ENCODE peak calls at places on chromosome 21, in nine cellular contexts. L is iPS-NIHi11; P is pancreas; R is effector CD8-positive, alpha-beta T cell; S is sciatic nerve; Y is activated CD4-positive, CD25-positive, alpha-beta regulatory T cell treated with anti-CD3 and anti-CD28 coated beads, Interleukin-2, amount 50 U/mL, for 72 hours; K is small intestine; A is iris pigment epithelial cell; Z is Caki2. T is an unnamed sample.

GRCh38 chr21:43928230-43928607 is 63.2 kb downstream of the AGPAT3 start:
- DNase-seq in Y (no peak), K (no peak), L (no peak), Z (no peak), R (no peak), S (no peak), A (no peak), P (no peak), T (no peak)

GRCh38 chr21:22791986-22792560 is 1793.9 kb downstream of the NCAM2 start:
- DNase-seq in Z (peak; percentile 16), K (peak; percentile 43), Y (no peak), S (no peak), L (peak; percentile 23), P (no peak), A (peak; percentile 39), R (no peak), T (peak; percentile 9)

GRCh38 chr21:31449912-31450535 is 106.0 kb upstream of the TIAM1 start:
- DNase-seq in L (no peak), Z (no peak), A (no peak), P (no peak), R (no peak), S (no peak), Y (no peak), K (no peak), T (no peak)

GRCh38 chr21:46253610-46254124 is 25.1 kb upstream of the LSS start:
- DNase-seq in Y (no peak), L (no peak), P (no peak), S (no peak), K (peak; percentile 24), Z (no peak), R (no peak), A (peak; percentile 22), T (no peak)

GRCh38 chr21:46304955-46305354 is 18.7 kb downstream of the C21orf58 start:
- DNase-seq in P (no peak), A (no peak), K (peak; percentile 27), L (no peak), Y (no peak), R (no peak), S (no peak), Z (no peak), T (no peak)

GRCh38 chr21:26850116-26850643 is 5.0 kb upstream of the ADAMTS1 start:
- DNase-seq in K (peak; percentile 33), L (no peak), S (no peak), P (no peak), Z (peak; percentile 57), A (peak; percentile 50), Y (no peak), R (no peak), T (peak; percentile 64)

GRCh38 chr21:44454747-44455523 is at the start of gene LRRC3:
- DNase-seq in K (peak; percentile 80), L (peak; percentile 98), Z (no peak), S (peak; percentile 92), Y (peak; percentile 80), A (peak; percentile 81), P (peak; percentile 81), R (peak; percentile 82), T (peak; percentile 67)

GRCh38 chr21:39153373-39153772 is 29.9 kb downstream of the PSMG1 start:
- DNase-seq in S (no peak), P (no peak), Y (no peak), L (peak; percentile 55), K (no peak), R (no peak), A (peak; percentile 28), Z (no peak), T (no peak)

GRCh38 chr21:36854391-36854790 is 112.1 kb downstream of the HLCS start:
- DNase-seq in A (peak; percentile 49), Y (no peak), L (peak; percentile 73), R (peak; percentile 1), P (no peak), Z (peak; percentile 41), K (peak; percentile 22), S (no peak), T (peak; percentile 40)

GRCh38 chr21:36239585-36239984 is 80.4 kb upstream of the MORC3 start:
- DNase-seq in Y (no peak), R (no peak), P (no peak), S (no peak), A (no peak), L (no peak), K (no peak), Z (no peak), T (no peak)

GRCh38 chr21:46098303-46099141 is 610 bp downstream of the COL6A2 start:
- DNase-seq in Y (no peak), K (no peak), Z (no peak), S (peak; percentile 63), P (no peak), R (peak; percentile 17), L (peak; percentile 70), A (no peak), T (peak; percentile 60)

GRCh38 chr21:38806942-38807284 is 1.2 kb downstream of the ETS2 start:
- DNase-seq in K (no peak), A (peak; percentile 49), L (no peak), Z (no peak), R (no peak), P (no peak), Y (no peak), S (no peak), T (peak; percentile 36)

GRCh38 chr21:44941567-44941966 is 1.7 kb downstream of the SLX9 start:
- DNase-seq in L (no peak), S (peak; percentile 55), K (no peak), P (no peak), A (no peak), R (no peak), Z (no peak), Y (no peak), T (no peak)

GRCh38 chr21:37245151-37245550 is 22.0 kb downstream of the VPS26C start:
- DNase-seq in S (no peak), K (no peak), P (no peak), R (no peak), A (no peak), Z (no peak), L (no peak), Y (no peak), T (no peak)

GRCh38 chr21:36606292-36606982 is 92.5 kb upstream of the SIM2 start:
- DNase-seq in P (no peak), Z (no peak), Y (no peak), R (no peak), K (no peak), A (no peak), L (peak; percentile 49), S (no peak), T (no peak)

GRCh38 chr21:42156690-42157605 is 62.0 kb upstream of the ABCG1 start:
- DNase-seq in K (no peak), A (peak; percentile 13), Y (peak; percentile 27), P (no peak), R (no peak), L (no peak), S (peak; percentile 57), Z (no peak), T (peak; percentile 35)

GRCh38 chr21:37071561-37072238 is 1.2 kb downstream of the PIGP start:
- DNase-seq in Z (peak; percentile 37), R (no peak), L (no peak), Y (no peak), A (peak; percentile 81), K (peak; percentile 68), P (peak; percentile 51), S (peak; percentile 78), T (peak; percentile 88)

GRCh38 chr21:39332175-39332574 is 16.7 kb downstream of the HMGN1 start:
- DNase-seq in Y (no peak), S (no peak), P (no peak), A (no peak), K (peak; percentile 56), Z (no peak), R (no peak), L (peak; percentile 20), T (no peak)

GRCh38 chr21:32367158-32367557 is 25.7 kb downstream of the URB1 start:
- DNase-seq in P (no peak), R (no peak), L (no peak), A (peak; percentile 73), Y (no peak), K (no peak), Z (no peak), S (no peak), T (no peak)

GRCh38 chr21:36419996-36420395 is 34.8 kb downstream of the CHAF1B start:
- DNase-seq in P (peak; percentile 73), K (peak; percentile 61), S (peak; percentile 82), A (peak; percentile 92), L (peak; percentile 90), R (no peak), Z (peak; percentile 68), Y (peak; percentile 53), T (peak; percentile 77)

GRCh38 chr21:44701541-44701940 is 4.6 kb downstream of the KRTAP10-12 start:
- DNase-seq in K (no peak), L (no peak), Z (no peak), A (no peak), S (peak; percentile 50), Y (no peak), R (no peak), P (no peak), T (no peak)

GRCh38 chr21:38768385-38769071 is 37.2 kb upstream of the ETS2 start:
- DNase-seq in A (peak; percentile 97), P (no peak), R (no peak), K (no peak), L (no peak), S (no peak), Y (peak; percentile 36), Z (no peak), T (peak; percentile 89)

GRCh38 chr21:31873696-31874599 is 1.1 kb downstream of the HUNK start:
- DNase-seq in K (peak; percentile 38), Y (peak; percentile 51), P (peak; percentile 72), L (peak; percentile 80), A (no peak), R (peak; percentile 3), Z (peak; percentile 55), S (peak; percentile 68), T (no peak)

GRCh38 chr21:34743831-34744230 is 75.0 kb downstream of the CLIC6 start:
- DNase-seq in Z (peak; percentile 55), A (peak; percentile 59), Y (no peak), L (no peak), P (no peak), R (no peak), S (peak; percentile 78), K (peak; percentile 51), T (peak; percentile 52)

GRCh38 chr21:33286600-33287456 is 20.7 kb downstream of the IL10RB start:
- DNase-seq in R (no peak), S (no peak), K (peak; percentile 64), Y (no peak), A (peak; percentile 76), P (peak; percentile 32), Z (peak; percentile 68), L (no peak), T (no peak)

GRCh38 chr21:28834335-28835238 is 158.1 kb downstream of the LTN1 start:
- DNase-seq in R (no peak), L (no peak), P (no peak), S (no peak), A (no peak), Y (no peak), Z (no peak), K (no peak), T (no peak)

GRCh38 chr21:32545948-32546441 is 39.3 kb downstream of the TCP10L start:
- DNase-seq in P (no peak), Z (no peak), A (peak; percentile 16), K (no peak), R (no peak), Y (no peak), L (no peak), S (no peak), T (no peak)

GRCh38 chr21:15421521-15421920 is 308.3 kb upstream of the USP25 start:
- DNase-seq in R (no peak), S (no peak), L (no peak), Y (no peak), P (no peak), K (no peak), Z (no peak), A (no peak), T (no peak)

GRCh38 chr21:39527664-39528381 is 76.1 kb downstream of the SH3BGR start:
- DNase-seq in L (no peak), S (no peak), P (peak; percentile 69), R (no peak), Z (no peak), A (no peak), Y (no peak), K (peak; percentile 88), T (no peak)

GRCh38 chr21:45381036-45381787 is 23.8 kb upstream of the COL18A1 start:
- DNase-seq in K (no peak), Z (no peak), R (no peak), L (no peak), Y (no peak), S (peak; percentile 53), P (no peak), A (no peak), T (no peak)

GRCh38 chr21:30340714-30341573 is 3.5 kb upstream of the KRTAP27-1 start:
- DNase-seq in K (peak; percentile 3), A (peak; percentile 55), S (no peak), Y (no peak), P (no peak), L (peak; percentile 63), Z (peak; percentile 25), R (peak; percentile 1), T (no peak)